ENCODE peak calls at places on chromosomes 5 and 9, in ten cellular contexts. W is thyroid gland, C is heart left ventricle, L is body of pancreas, S is A549, U is uterus, G is IMR-90, P is prostate gland, N is endothelial cell of umbilical vein, I is ovary. A is an unnamed sample.

GRCh38 chr5:132428811-132429440 is 59.4 kb downstream of the SLC22A5 start:
- DNase-seq in W (no peak), C (no peak), L (no peak), S (peak), U (no peak), G (peak), P (no peak), N (no peak), I (no peak), A (no peak)

GRCh38 chr5:149546974-149547373 is 4.3 kb downstream of the CSNK1A1 start:
- DNase-seq in W (no peak), C (no peak), L (no peak), S (no peak), U (no peak), G (no peak), P (peak), N (no peak), I (no peak), A (no peak)

GRCh38 chr9:131046581-131047202 is 37.7 kb downstream of the LAMC3 start:
- DNase-seq in W (peak), C (peak), L (peak), S (peak), U (no peak), G (peak), P (peak), N (peak), I (peak), A (no peak)

GRCh38 chr9:81468084-81468595 is 221.2 kb downstream of the TLE1 start:
- DNase-seq in W (no peak), C (no peak), L (no peak), S (no peak), U (no peak), G (no peak), P (no peak), N (no peak), I (no peak), A (peak)

GRCh38 chr5:40774626-40775025 is 18.9 kb upstream of the TTC33 start:
- DNase-seq in W (no peak), C (no peak), L (no peak), S (no peak), U (no peak), G (no peak), P (no peak), N (no peak), I (no peak), A (no peak)

GRCh38 chr5:159022178-159022556 is 77.5 kb downstream of the EBF1 start:
- DNase-seq in W (peak), C (peak), L (peak), S (no peak), U (peak), G (peak), P (no peak), N (no peak), I (peak), A (no peak)

GRCh38 chr5:178378527-178379484 is 146.2 kb upstream of the PHYKPL start:
- DNase-seq in W (no peak), C (peak), L (no peak), S (no peak), U (no peak), G (peak), P (no peak), N (no peak), I (no peak), A (no peak)

GRCh38 chr5:62732677-62733121 is 154.1 kb downstream of the LRRC70 start:
- DNase-seq in W (no peak), C (no peak), L (no peak), S (no peak), U (no peak), G (peak), P (no peak), N (no peak), I (no peak), A (no peak)

GRCh38 chr9:75483636-75484035 is 395.3 kb downstream of the OSTF1 start:
- DNase-seq in W (no peak), C (no peak), L (no peak), S (no peak), U (no peak), G (no peak), P (no peak), N (no peak), I (no peak), A (no peak)

GRCh38 chr9:7910426-7911015 is 110.9 kb upstream of the DMAC1 start:
- DNase-seq in W (peak), C (no peak), L (no peak), S (no peak), U (no peak), G (no peak), P (no peak), N (no peak), I (no peak), A (peak)

GRCh38 chr5:109882546-109882945 is 192.8 kb downstream of the MAN2A1 start:
- DNase-seq in W (no peak), C (no peak), L (no peak), S (no peak), U (no peak), G (no peak), P (no peak), N (no peak), I (no peak), A (no peak)

DNA sequence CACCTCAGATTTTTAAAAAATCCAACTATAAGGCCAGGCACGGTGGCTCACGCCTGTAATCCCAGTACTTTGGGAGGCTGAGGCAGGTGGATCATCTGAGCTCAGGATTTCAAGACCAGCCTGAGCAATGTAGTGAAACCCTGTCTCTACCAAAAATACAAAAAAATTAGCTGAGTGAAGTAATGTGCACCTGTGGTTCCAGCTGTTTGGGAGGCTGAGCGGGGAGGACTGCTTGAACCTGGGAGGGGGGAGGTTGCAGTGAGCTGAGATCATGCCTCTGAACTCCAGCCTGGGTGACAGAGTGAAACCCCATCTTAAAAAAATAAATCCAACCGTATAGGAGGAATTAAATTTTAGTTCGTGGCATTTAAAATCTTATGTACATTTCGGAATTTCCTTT is 123.4 kb downstream of the CDC42SE2 start:
- DNase-seq in W (no peak), C (no peak), L (no peak), S (no peak), U (no peak), G (no peak), P (no peak), N (no peak), I (no peak), A (no peak)
- TF ChIP-seq POLR2A in W (no peak), C (no peak), L (no peak), S (no peak), U (no peak), G (no peak), P (no peak), N (no peak), I (no peak), A (no peak)

GRCh38 chr5:143231426-143231825 is 172.1 kb downstream of the NR3C1 start:
- DNase-seq in W (no peak), C (no peak), L (no peak), S (no peak), U (no peak), G (peak), P (no peak), N (no peak), I (no peak), A (no peak)
- H3K27ac ChIP-seq in W (no peak), C (no peak), L (no peak), S (no peak), U (no peak), G (no peak), P (no peak), N (no peak), I (no peak), A (no peak)

DNA sequence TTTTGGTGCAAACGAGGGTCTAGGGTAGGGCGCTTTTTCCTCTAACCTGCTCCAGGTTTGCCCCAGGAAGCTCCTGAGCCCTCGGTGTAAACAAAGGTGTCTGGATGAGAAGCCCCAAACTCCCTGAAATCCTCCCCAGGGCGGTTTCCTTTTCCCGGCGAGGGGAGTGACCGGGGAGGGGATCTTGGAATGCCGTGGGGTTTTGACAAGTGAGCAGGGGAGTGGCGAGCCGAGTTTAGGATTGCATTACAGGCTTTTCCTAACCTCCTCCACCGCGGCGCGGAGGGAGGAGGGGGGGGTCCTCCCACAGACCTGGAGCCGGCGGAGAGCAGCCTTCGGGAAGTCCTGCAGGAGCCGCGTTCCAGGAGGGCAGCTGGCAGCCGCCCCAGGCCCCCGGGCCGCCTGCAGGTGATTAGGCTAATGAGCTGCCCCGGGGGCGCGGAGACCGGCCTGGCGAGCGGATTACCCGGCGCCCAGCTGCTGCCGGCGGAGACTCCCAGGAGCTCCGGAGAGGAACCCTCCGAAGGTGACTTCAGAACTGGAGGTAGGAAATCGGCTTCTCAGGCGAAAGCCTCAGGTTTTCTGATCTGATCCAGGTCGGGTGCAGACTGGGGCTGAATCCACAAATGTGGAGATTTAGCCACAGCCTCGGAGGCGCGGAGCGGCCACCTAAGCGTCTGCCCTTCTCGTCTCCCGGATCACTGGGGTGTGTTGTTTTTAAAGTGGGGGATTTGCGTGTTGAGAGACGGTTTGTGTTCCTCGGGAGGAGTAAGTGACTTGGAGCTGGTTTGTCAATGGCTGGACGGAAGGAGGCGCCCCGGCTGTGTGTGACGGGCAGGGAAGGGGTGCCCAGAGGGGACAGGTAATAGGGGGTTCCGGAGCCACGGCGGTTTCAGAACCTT is 215.9 kb downstream of the PDZD2 start:
- DNase-seq in W (peak), C (peak), L (peak), S (peak), U (peak), G (no peak), P (peak), N (peak), I (peak), A (peak)
- TF ChIP-seq CTCF in W (no peak), C (no peak), L (no peak), S (peak), U (no peak), G (no peak), P (no peak), N (peak), I (no peak), A (no peak)

GRCh38 chr5:1483064-1483463 is 37.8 kb upstream of the SLC6A3 start:
- DNase-seq in W (no peak), C (peak), L (no peak), S (no peak), U (no peak), G (no peak), P (no peak), N (no peak), I (no peak), A (no peak)

GRCh38 chr5:1480806-1481205 is 35.6 kb upstream of the SLC6A3 start:
- DNase-seq in W (no peak), C (peak), L (no peak), S (no peak), U (no peak), G (no peak), P (no peak), N (no peak), I (no peak), A (no peak)

GRCh38 chr5:1480217-1480616 is 35.0 kb upstream of the SLC6A3 start:
- DNase-seq in W (no peak), C (peak), L (no peak), S (peak), U (no peak), G (no peak), P (no peak), N (no peak), I (no peak), A (peak)

GRCh38 chr5:1481266-1481998 is 36.2 kb upstream of the SLC6A3 start:
- DNase-seq in W (no peak), C (peak), L (no peak), S (no peak), U (no peak), G (no peak), P (no peak), N (no peak), I (no peak), A (no peak)

DNA sequence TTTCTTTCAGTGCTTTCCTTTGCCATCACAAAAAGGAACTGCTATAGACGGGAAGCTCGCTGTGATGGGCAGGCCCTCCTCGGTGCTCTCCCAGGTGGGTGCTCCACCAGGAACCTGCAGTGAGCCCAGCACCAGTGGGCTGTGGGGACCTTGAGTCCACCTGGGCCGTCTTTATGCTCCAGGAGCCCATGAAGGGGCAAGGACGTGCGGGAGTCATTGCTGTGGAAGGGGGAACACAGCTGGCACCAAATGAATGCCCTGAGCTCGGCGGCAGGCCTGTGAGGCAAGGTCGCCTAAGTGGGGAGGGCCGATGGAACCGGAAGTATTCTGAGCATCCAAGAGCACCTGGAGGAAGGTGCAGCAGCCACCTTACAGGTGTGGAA is 36.8 kb upstream of the SLC6A3 start:
- DNase-seq in W (no peak), C (peak), L (no peak), S (no peak), U (no peak), G (no peak), P (no peak), N (no peak), I (no peak), A (no peak)
- TF ChIP-seq POLR2A in W (no peak), C (no peak), L (no peak), S (no peak), U (no peak), G (no peak), P (no peak), N (no peak), I (no peak), A (no peak)

A was measured in gastrocnemius medialis.